ENCODE peak calls at places on chromosomes 3 and 15, in eight cellular contexts. S, M, Q, V, P, Y, B and Z are unnamed samples.

GRCh38 chr15:79198461-79198860 is 84.1 kb upstream of the ANKRD34C start:
- DNase-seq in S (no peak), M (no peak), Q (no peak), V (no peak), P (no peak), Y (no peak), B (no peak), Z (no peak)

GRCh38 chr3:10278501-10278900 is 14.2 kb downstream of the GHRL start:
- DNase-seq in S (no peak), M (no peak), Q (no peak), V (no peak), P (no peak), Y (no peak), B (no peak), Z (no peak)

GRCh38 chr3:151386063-151386462 is 1.5 kb upstream of the P2RY12 start:
- DNase-seq in S (peak; percentile 79), M (no peak), Q (no peak), V (no peak), P (no peak), Y (no peak), B (no peak), Z (no peak)

GRCh38 chr15:64523240-64523639 is 62.9 kb downstream of the ZNF609 start:
- DNase-seq in S (no peak), M (no peak), Q (no peak), V (no peak), P (no peak), Y (no peak), B (no peak), Z (no peak)

GRCh38 chr3:107894998-107895397 is 195.8 kb downstream of the CD47 start:
- DNase-seq in S (no peak), M (no peak), Q (no peak), V (no peak), P (no peak), Y (no peak), B (no peak), Z (no peak)

GRCh38 chr3:79326642-79327041 is 441.2 kb downstream of the ROBO1 start:
- DNase-seq in S (peak; percentile 10), M (no peak), Q (no peak), V (peak; percentile 3), P (no peak), Y (no peak), B (peak; percentile 6), Z (no peak)

GRCh38 chr3:194177156-194177555 is 41.2 kb downstream of the HES1 start:
- DNase-seq in S (no peak), M (no peak), Q (no peak), V (no peak), P (no peak), Y (no peak), B (no peak), Z (no peak)

GRCh38 chr3:195708626-195709481 is 11.9 kb upstream of the MUC20 start:
- DNase-seq in S (peak; percentile 70), M (no peak), Q (no peak), V (no peak), P (no peak), Y (no peak), B (no peak), Z (no peak)

GRCh38 chr3:148079370-148079769 is 618.3 kb upstream of the AGTR1 start:
- DNase-seq in S (peak; percentile 25), M (no peak), Q (peak; percentile 6), V (peak; percentile 10), P (no peak), Y (no peak), B (no peak), Z (no peak)

GRCh38 chr3:12158387-12159226 is at the start of gene TIMP4:
- DNase-seq in S (peak; percentile 15), M (no peak), Q (peak; percentile 39), V (peak; percentile 63), P (no peak), Y (no peak), B (peak; percentile 74), Z (no peak)

GRCh38 chr3:119302697-119303630 is 8.8 kb downstream of the ARHGAP31 start:
- DNase-seq in S (peak; percentile 28), M (no peak), Q (no peak), V (no peak), P (no peak), Y (no peak), B (no peak), Z (no peak)

GRCh38 chr15:86555939-86556725 is 476.5 kb downstream of the AGBL1 start:
- DNase-seq in S (no peak), M (no peak), Q (no peak), V (no peak), P (peak; percentile 26), Y (no peak), B (peak; percentile 70), Z (no peak)

GRCh38 chr3:78734048-78734637 is 1033.7 kb downstream of the ROBO1 start:
- DNase-seq in S (peak; percentile 51), M (peak; percentile 52), Q (peak; percentile 16), V (peak; percentile 51), P (no peak), Y (no peak), B (peak; percentile 55), Z (no peak)

GRCh38 chr3:30774062-30774461 is 120.4 kb downstream of the GADL1 start:
- DNase-seq in S (no peak), M (no peak), Q (no peak), V (no peak), P (no peak), Y (no peak), B (no peak), Z (no peak)

GRCh38 chr3:48594431-48595049 is 589 bp downstream of the COL7A1 start:
- DNase-seq in S (peak; percentile 48), M (no peak), Q (peak; percentile 28), V (no peak), P (no peak), Y (no peak), B (peak; percentile 37), Z (no peak)

GRCh38 chr3:188234172-188234571 is 80.2 kb downstream of the LPP start:
- DNase-seq in S (peak; percentile 73), M (no peak), Q (no peak), V (no peak), P (no peak), Y (no peak), B (no peak), Z (no peak)

GRCh38 chr3:14801031-14801430 is 17.7 kb upstream of the FGD5 start:
- DNase-seq in S (no peak), M (no peak), Q (no peak), V (no peak), P (no peak), Y (no peak), B (no peak), Z (no peak)

GRCh38 chr3:162865466-162865865 is 1368.9 kb downstream of the OTOL1 start:
- DNase-seq in S (no peak), M (no peak), Q (no peak), V (no peak), P (no peak), Y (no peak), B (no peak), Z (no peak)